ENCODE peak calls at places on chromosome 6, in five cellular contexts. Q is K562, I is HepG2, T is H1, N is GM12878. F is an unnamed sample.

GRCh38 chr6:11650297-11650696 is 112.7 kb downstream of the TMEM170B start:
- DNase-seq in Q (no peak), I (no peak), T (peak; percentile 90), N (no peak), F (no peak)

GRCh38 chr6:153038378-153038777 is 35.9 kb upstream of the MTRF1L start:
- DNase-seq in Q (no peak), I (no peak), T (no peak), N (no peak), F (no peak)

GRCh38 chr6:96234476-96234875 is 218.7 kb downstream of the FUT9 start:
- DNase-seq in Q (no peak), I (no peak), T (no peak), N (no peak), F (no peak)

GRCh38 chr6:3226422-3227362 is 761 bp downstream of the TUBB2B start:
- DNase-seq in Q (peak; percentile 72), I (no peak), T (no peak), N (no peak), F (peak; percentile 72)

GRCh38 chr6:157755752-157756411 is 67.2 kb upstream of the SNX9 start:
- DNase-seq in Q (no peak), I (no peak), T (no peak), N (no peak), F (no peak)

GRCh38 chr6:120671519-120671918 is 662.8 kb downstream of the TBC1D32 start:
- DNase-seq in Q (no peak), I (peak; percentile 3), T (peak; percentile 21), N (no peak), F (no peak)

GRCh38 chr6:52509281-52510212 is 67.3 kb downstream of the TRAM2 start:
- DNase-seq in Q (no peak), I (no peak), T (no peak), N (no peak), F (no peak)

GRCh38 chr6:106630366-106630765 is 988 bp downstream of the QRSL1 start:
- DNase-seq in Q (peak; percentile 32), I (no peak), T (no peak), N (no peak), F (no peak)

GRCh38 chr6:7479801-7480266 is 61.6 kb upstream of the DSP start:
- DNase-seq in Q (peak; percentile 21), I (no peak), T (no peak), N (no peak), F (no peak)

GRCh38 chr6:159680104-159680503 is 12.9 kb downstream of the SOD2 start:
- DNase-seq in Q (no peak), I (no peak), T (no peak), N (no peak), F (no peak)

GRCh38 chr6:83827050-83827449 is 26.1 kb upstream of the RIPPLY2 start:
- DNase-seq in Q (peak; percentile 5), I (no peak), T (no peak), N (no peak), F (no peak)

GRCh38 chr6:83824831-83825230 is 28.3 kb upstream of the RIPPLY2 start:
- DNase-seq in Q (no peak), I (no peak), T (no peak), N (no peak), F (no peak)

GRCh38 chr6:83822629-83823169 is 30.5 kb upstream of the RIPPLY2 start:
- DNase-seq in Q (no peak), I (no peak), T (no peak), N (no peak), F (no peak)

DNA sequence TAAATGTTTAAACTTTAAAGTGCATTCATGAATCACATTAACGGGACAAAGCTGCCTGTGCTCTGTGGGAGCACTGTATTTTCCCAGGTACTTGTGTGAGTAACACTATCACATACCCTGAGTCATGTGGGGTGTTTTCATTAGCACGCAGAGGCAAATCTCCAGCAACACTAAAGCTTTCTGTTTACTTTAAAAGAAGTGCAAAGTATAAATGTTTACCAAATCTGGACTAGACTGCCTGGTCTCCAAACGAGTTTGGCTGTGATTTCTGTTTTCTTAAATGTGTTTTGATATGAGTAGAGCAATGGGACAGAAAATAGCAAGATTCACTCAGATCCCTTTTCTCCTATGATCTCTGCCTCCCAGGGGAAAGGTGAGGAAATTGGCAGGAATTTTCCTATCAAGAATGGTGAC is 28.8 kb upstream of the RIPPLY2 start:
- DNase-seq in Q (no peak), I (no peak), T (no peak), N (no peak), F (no peak)
- TF ChIP-seq SIN3A in Q (no peak), I (no peak), T (no peak), N (no peak), F (no peak)

GRCh38 chr6:63740709-63741108 is 105.1 kb downstream of the PHF3 start:
- DNase-seq in Q (no peak), I (no peak), T (no peak), N (no peak), F (no peak)
- TF ChIP-seq CHD2 in Q (no peak), I (no peak), T (no peak), N (no peak), F (no peak)

GRCh38 chr6:94049001-94049400 is 629.6 kb upstream of the EPHA7 start:
- DNase-seq in Q (no peak), I (no peak), T (no peak), N (no peak), F (no peak)

GRCh38 chr6:94041930-94042724 is 622.8 kb upstream of the EPHA7 start:
- DNase-seq in Q (no peak), I (no peak), T (no peak), N (no peak), F (no peak)

GRCh38 chr6:94050515-94050914 is 631.2 kb upstream of the EPHA7 start:
- DNase-seq in Q (no peak), I (no peak), T (no peak), N (no peak), F (no peak)

GRCh38 chr6:94045473-94045872 is 626.1 kb upstream of the EPHA7 start:
- DNase-seq in Q (no peak), I (no peak), T (no peak), N (no peak), F (no peak)
- TF ChIP-seq SIN3A in Q (no peak), I (no peak), T (no peak), N (no peak), F (no peak)

GRCh38 chr6:148520109-148520841 is 177.6 kb downstream of the SASH1 start:
- DNase-seq in Q (no peak), I (no peak), T (no peak), N (peak; percentile 65), F (no peak)
- TF ChIP-seq CHD2 in Q (no peak), I (no peak), T (no peak), N (no peak), F (no peak)

DNA sequence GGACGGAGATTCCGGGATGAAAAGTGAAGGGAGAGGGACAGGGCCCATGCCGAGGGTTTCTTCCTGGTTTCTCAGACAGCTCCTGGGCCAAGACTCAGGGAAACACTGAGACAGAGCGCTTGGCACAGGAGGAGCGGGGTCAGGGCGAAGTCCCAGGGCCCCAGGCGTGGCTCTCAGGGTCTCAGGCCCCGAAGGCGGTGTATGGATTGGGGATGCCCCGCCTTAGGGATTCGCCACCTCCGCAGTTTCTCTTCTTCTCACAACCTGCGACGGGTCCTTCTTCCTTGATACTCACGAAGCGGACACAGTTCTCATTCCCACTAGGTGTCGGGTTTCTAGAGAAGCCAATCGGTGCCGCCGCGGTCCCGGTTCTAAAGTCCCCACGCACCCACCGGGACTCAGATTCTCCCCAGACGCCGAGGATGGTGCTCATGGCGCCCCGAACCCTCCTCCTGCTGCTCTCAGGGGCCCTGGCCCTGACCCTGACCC is 55.0 kb upstream of the HLA-A start:
- DNase-seq in Q (no peak), I (no peak), T (no peak), N (no peak), F (no peak)
- TF ChIP-seq SIN3A in Q (no peak), I (no peak), T (no peak), N (no peak), F (no peak)

GRCh38 chr6:43830775-43831174 is 60.8 kb downstream of the VEGFA start:
- DNase-seq in Q (no peak), I (no peak), T (no peak), N (no peak), F (no peak)
- TF ChIP-seq CHD2 in Q (no peak), I (no peak), T (no peak), N (no peak), F (no peak)

GRCh38 chr6:14862845-14863244 is 383.0 kb upstream of the JARID2 start:
- DNase-seq in Q (no peak), I (no peak), T (no peak), N (no peak), F (no peak)

GRCh38 chr6:14867807-14868206 is 378.1 kb upstream of the JARID2 start:
- DNase-seq in Q (peak; percentile 21), I (no peak), T (no peak), N (no peak), F (no peak)

GRCh38 chr6:14865609-14866100 is 380.2 kb upstream of the JARID2 start:
- DNase-seq in Q (peak; percentile 25), I (no peak), T (no peak), N (no peak), F (no peak)

GRCh38 chr6:14861491-14861943 is 384.4 kb upstream of the JARID2 start:
- DNase-seq in Q (peak; percentile 74), I (no peak), T (no peak), N (no peak), F (no peak)

GRCh38 chr6:14863896-14864850 is 381.7 kb upstream of the JARID2 start:
- DNase-seq in Q (peak; percentile 79), I (no peak), T (no peak), N (no peak), F (no peak)
- TF ChIP-seq SIN3A in Q (no peak), I (no peak), T (no peak), N (no peak), F (no peak)

F was measured in SK-N-SH.